ENCODE peak calls at places on chromosomes 2 and 18, in eight cellular contexts. One of them, this sample, is unnamed.
A peak's percentile ranks its signal among the peaks of the same experiment; 100 is the strongest.

GRCh38 chr2:205702576-205702975 is 20.3 kb downstream of the NRP2 start:
- DNase-seq in psoas muscle: no peak
- DNase-seq in GM23338: no peak
- DNase-seq in HCT116: no peak
- DNase-seq in CD8-positive, alpha-beta T cell: no peak
- DNase-seq in tibial artery: no peak
- DNase-seq in neural progenitor cell: no peak
- DNase-seq in dorsolateral prefrontal cortex: no peak
- DNase-seq in this sample: no peak

GRCh38 chr2:10884530-10885478 is 26.9 kb upstream of the KCNF1 start:
- DNase-seq in CD8-positive, alpha-beta T cell: no peak
- DNase-seq in neural progenitor cell: no peak
- DNase-seq in psoas muscle: no peak
- DNase-seq in dorsolateral prefrontal cortex: no peak
- DNase-seq in HCT116: no peak
- DNase-seq in GM23338: no peak
- DNase-seq in tibial artery: no peak
- DNase-seq in this sample: peak; percentile 97

GRCh38 chr2:6556755-6557154 is 309.0 kb downstream of the CMPK2 start:
- DNase-seq in tibial artery: no peak
- DNase-seq in neural progenitor cell: no peak
- DNase-seq in GM23338: no peak
- DNase-seq in psoas muscle: no peak
- DNase-seq in dorsolateral prefrontal cortex: no peak
- DNase-seq in HCT116: peak; percentile 79
- DNase-seq in CD8-positive, alpha-beta T cell: no peak
- DNase-seq in this sample: peak; percentile 98

GRCh38 chr2:170707821-170708795 is 7.0 kb upstream of the SP5 start:
- DNase-seq in psoas muscle: no peak
- DNase-seq in CD8-positive, alpha-beta T cell: no peak
- DNase-seq in tibial artery: no peak
- DNase-seq in HCT116: no peak
- DNase-seq in GM23338: peak; percentile 27
- DNase-seq in dorsolateral prefrontal cortex: no peak
- DNase-seq in neural progenitor cell: no peak
- DNase-seq in this sample: no peak

GRCh38 chr18:10040287-10041011 is 126.6 kb downstream of the VAPA start:
- DNase-seq in CD8-positive, alpha-beta T cell: no peak
- DNase-seq in HCT116: no peak
- DNase-seq in GM23338: no peak
- DNase-seq in psoas muscle: no peak
- DNase-seq in dorsolateral prefrontal cortex: no peak
- DNase-seq in tibial artery: peak; percentile 60
- DNase-seq in neural progenitor cell: no peak
- DNase-seq in this sample: no peak

GRCh38 chr2:233905945-233906344 is 11.2 kb upstream of the TRPM8 start:
- DNase-seq in tibial artery: no peak
- DNase-seq in psoas muscle: no peak
- DNase-seq in dorsolateral prefrontal cortex: no peak
- DNase-seq in neural progenitor cell: no peak
- DNase-seq in GM23338: no peak
- DNase-seq in CD8-positive, alpha-beta T cell: no peak
- DNase-seq in HCT116: no peak
- DNase-seq in this sample: no peak

GRCh38 chr2:191917967-191918651 is 71.2 kb upstream of the CAVIN2 start:
- DNase-seq in tibial artery: no peak
- DNase-seq in HCT116: no peak
- DNase-seq in neural progenitor cell: no peak
- DNase-seq in psoas muscle: no peak
- DNase-seq in CD8-positive, alpha-beta T cell: no peak
- DNase-seq in dorsolateral prefrontal cortex: no peak
- DNase-seq in GM23338: no peak
- DNase-seq in this sample: no peak

GRCh38 chr2:97706708-97707345 is 6.5 kb upstream of the ZAP70 start:
- DNase-seq in psoas muscle: no peak
- DNase-seq in neural progenitor cell: no peak
- DNase-seq in dorsolateral prefrontal cortex: no peak
- DNase-seq in GM23338: no peak
- DNase-seq in HCT116: no peak
- DNase-seq in CD8-positive, alpha-beta T cell: no peak
- DNase-seq in tibial artery: no peak
- DNase-seq in this sample: no peak

GRCh38 chr2:100675855-100676254 is 113.1 kb downstream of the PDCL3 start:
- DNase-seq in CD8-positive, alpha-beta T cell: no peak
- DNase-seq in neural progenitor cell: no peak
- DNase-seq in dorsolateral prefrontal cortex: no peak
- DNase-seq in tibial artery: no peak
- DNase-seq in psoas muscle: no peak
- DNase-seq in HCT116: no peak
- DNase-seq in GM23338: no peak
- DNase-seq in this sample: no peak

GRCh38 chr2:10137053-10137843 is 14.7 kb downstream of the RRM2 start:
- DNase-seq in psoas muscle: no peak
- DNase-seq in HCT116: no peak
- DNase-seq in GM23338: no peak
- DNase-seq in CD8-positive, alpha-beta T cell: no peak
- DNase-seq in neural progenitor cell: no peak
- DNase-seq in dorsolateral prefrontal cortex: no peak
- DNase-seq in tibial artery: no peak
- DNase-seq in this sample: no peak

GRCh38 chr2:23926289-23926749 is 604 bp downstream of the ATAD2B start:
- DNase-seq in HCT116: no peak
- DNase-seq in CD8-positive, alpha-beta T cell: peak; percentile 26
- DNase-seq in neural progenitor cell: peak; percentile 74
- DNase-seq in dorsolateral prefrontal cortex: peak; percentile 49
- DNase-seq in tibial artery: no peak
- DNase-seq in GM23338: peak; percentile 65
- DNase-seq in psoas muscle: peak; percentile 34
- DNase-seq in this sample: peak; percentile 53

GRCh38 chr2:27288610-27289009 is 6.4 kb downstream of the TRIM54 start:
- DNase-seq in neural progenitor cell: no peak
- DNase-seq in CD8-positive, alpha-beta T cell: no peak
- DNase-seq in GM23338: no peak
- DNase-seq in psoas muscle: no peak
- DNase-seq in HCT116: no peak
- DNase-seq in dorsolateral prefrontal cortex: no peak
- DNase-seq in tibial artery: no peak
- DNase-seq in this sample: no peak

GRCh38 chr2:27290571-27290970 is 8.3 kb downstream of the TRIM54 start:
- DNase-seq in neural progenitor cell: no peak
- DNase-seq in tibial artery: no peak
- DNase-seq in GM23338: no peak
- DNase-seq in psoas muscle: no peak
- DNase-seq in CD8-positive, alpha-beta T cell: no peak
- DNase-seq in dorsolateral prefrontal cortex: no peak
- DNase-seq in HCT116: no peak
- DNase-seq in this sample: no peak

GRCh38 chr2:27294928-27295327 is 12.7 kb downstream of the TRIM54 start:
- DNase-seq in CD8-positive, alpha-beta T cell: no peak
- DNase-seq in neural progenitor cell: no peak
- DNase-seq in HCT116: no peak
- DNase-seq in GM23338: no peak
- DNase-seq in dorsolateral prefrontal cortex: no peak
- DNase-seq in psoas muscle: no peak
- DNase-seq in tibial artery: no peak
- DNase-seq in this sample: no peak

GRCh38 chr2:27296466-27296865 is 11.8 kb downstream of the UCN start:
- DNase-seq in neural progenitor cell: no peak
- DNase-seq in dorsolateral prefrontal cortex: no peak
- DNase-seq in GM23338: no peak
- DNase-seq in CD8-positive, alpha-beta T cell: no peak
- DNase-seq in HCT116: no peak
- DNase-seq in psoas muscle: no peak
- DNase-seq in tibial artery: no peak
- DNase-seq in this sample: peak; percentile 30

GRCh38 chr2:27291865-27292264 is 9.6 kb downstream of the TRIM54 start:
- DNase-seq in CD8-positive, alpha-beta T cell: no peak
- DNase-seq in dorsolateral prefrontal cortex: no peak
- DNase-seq in HCT116: no peak
- DNase-seq in tibial artery: no peak
- DNase-seq in psoas muscle: no peak
- DNase-seq in neural progenitor cell: peak; percentile 53
- DNase-seq in GM23338: peak; percentile 77
- DNase-seq in this sample: no peak
- TF ChIP-seq CTCF in CD8-positive, alpha-beta T cell: no peak
- TF ChIP-seq CTCF in dorsolateral prefrontal cortex: no peak
- TF ChIP-seq CTCF in HCT116: peak; percentile 17
- TF ChIP-seq CTCF in tibial artery: no peak
- TF ChIP-seq CTCF in psoas muscle: no peak
- TF ChIP-seq CTCF in neural progenitor cell: peak; percentile 48
- TF ChIP-seq CTCF in GM23338: peak; percentile 65
- TF ChIP-seq CTCF in this sample: no peak

DNA sequence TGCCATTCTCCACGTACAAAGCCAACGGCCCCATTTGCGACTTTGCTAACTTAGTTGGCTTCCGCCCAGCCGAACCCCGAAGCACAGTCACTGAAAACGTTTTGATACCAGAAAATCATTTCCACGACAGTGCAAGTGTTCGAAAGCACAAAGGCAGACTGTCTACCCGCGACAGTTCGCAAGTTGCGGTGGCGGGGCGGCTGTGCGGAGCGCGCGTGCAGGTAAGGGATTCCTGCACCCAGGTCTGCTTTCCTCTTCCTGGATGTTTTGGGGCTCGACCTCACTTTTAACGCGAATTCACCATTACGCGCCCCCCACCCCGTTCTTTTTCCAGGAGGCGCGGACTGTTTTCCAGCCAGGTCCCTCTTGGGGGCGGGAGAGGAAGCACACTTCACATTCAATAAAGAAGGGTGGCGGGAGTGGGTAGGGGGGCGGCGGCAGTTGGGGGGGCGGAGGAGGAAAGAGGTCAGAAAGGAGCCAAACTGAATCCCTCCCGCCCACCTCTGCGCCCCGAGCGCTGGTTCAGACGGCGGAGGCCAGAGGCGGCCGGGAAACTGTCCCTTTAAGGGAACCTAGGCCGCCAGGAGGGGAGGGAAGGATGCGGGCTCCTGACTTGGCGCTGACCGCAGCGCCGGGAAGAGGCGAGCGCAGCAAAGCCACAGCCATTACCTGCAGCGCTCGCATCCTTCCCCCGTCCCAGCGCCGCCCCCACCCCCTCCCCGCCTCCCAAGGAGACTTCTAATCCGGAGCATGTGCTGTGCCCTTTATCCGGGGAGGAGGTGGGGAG is 107.5 kb upstream of the KCTD1 start:
- DNase-seq in HCT116: no peak
- DNase-seq in psoas muscle: peak; percentile 48
- DNase-seq in neural progenitor cell: peak; percentile 76
- DNase-seq in dorsolateral prefrontal cortex: peak; percentile 77
- DNase-seq in CD8-positive, alpha-beta T cell: no peak
- DNase-seq in tibial artery: peak; percentile 39
- DNase-seq in GM23338: peak; percentile 86
- DNase-seq in this sample: peak; percentile 13
- H3K27ac ChIP-seq in HCT116: no peak overlapping the region
- H3K27ac ChIP-seq in psoas muscle: no peak overlapping the region
- H3K27ac ChIP-seq in neural progenitor cell: no peak overlapping the region
- H3K27ac ChIP-seq in dorsolateral prefrontal cortex: peak overlapping the region; percentile 97
- H3K27ac ChIP-seq in CD8-positive, alpha-beta T cell: no peak overlapping the region
- H3K27ac ChIP-seq in tibial artery: peak overlapping the region; percentile 86
- H3K27ac ChIP-seq in GM23338: peak overlapping the region; percentile 82
- H3K27ac ChIP-seq in this sample: no peak overlapping the region

GRCh38 chr18:67456691-67457090 is 59.8 kb downstream of the DSEL start:
- DNase-seq in HCT116: no peak
- DNase-seq in tibial artery: no peak
- DNase-seq in GM23338: peak; percentile 21
- DNase-seq in psoas muscle: no peak
- DNase-seq in neural progenitor cell: no peak
- DNase-seq in dorsolateral prefrontal cortex: no peak
- DNase-seq in CD8-positive, alpha-beta T cell: no peak
- DNase-seq in this sample: peak; percentile 14
- TF ChIP-seq CTCF in HCT116: no peak
- TF ChIP-seq CTCF in tibial artery: no peak
- TF ChIP-seq CTCF in GM23338: peak; percentile 36
- TF ChIP-seq CTCF in psoas muscle: no peak
- TF ChIP-seq CTCF in neural progenitor cell: peak; percentile 25
- TF ChIP-seq CTCF in dorsolateral prefrontal cortex: no peak
- TF ChIP-seq CTCF in CD8-positive, alpha-beta T cell: no peak
- TF ChIP-seq CTCF in this sample: peak; percentile 17

GRCh38 chr2:28627722-28628480 is 123.7 kb upstream of the PPP1CB start:
- DNase-seq in CD8-positive, alpha-beta T cell: no peak
- DNase-seq in psoas muscle: peak; percentile 53
- DNase-seq in neural progenitor cell: no peak
- DNase-seq in GM23338: no peak
- DNase-seq in dorsolateral prefrontal cortex: no peak
- DNase-seq in HCT116: no peak
- DNase-seq in tibial artery: no peak
- DNase-seq in this sample: no peak

GRCh38 chr2:28626891-28627421 is 124.7 kb upstream of the PPP1CB start:
- DNase-seq in HCT116: no peak
- DNase-seq in dorsolateral prefrontal cortex: no peak
- DNase-seq in neural progenitor cell: no peak
- DNase-seq in psoas muscle: no peak
- DNase-seq in CD8-positive, alpha-beta T cell: no peak
- DNase-seq in GM23338: no peak
- DNase-seq in tibial artery: peak; percentile 84
- DNase-seq in this sample: no peak

GRCh38 chr2:28628987-28629386 is 122.6 kb upstream of the PPP1CB start:
- DNase-seq in neural progenitor cell: no peak
- DNase-seq in GM23338: no peak
- DNase-seq in dorsolateral prefrontal cortex: no peak
- DNase-seq in tibial artery: no peak
- DNase-seq in psoas muscle: no peak
- DNase-seq in CD8-positive, alpha-beta T cell: no peak
- DNase-seq in HCT116: no peak
- DNase-seq in this sample: no peak

GRCh38 chr2:28630341-28630740 is 121.3 kb upstream of the PPP1CB start:
- DNase-seq in dorsolateral prefrontal cortex: no peak
- DNase-seq in neural progenitor cell: no peak
- DNase-seq in CD8-positive, alpha-beta T cell: no peak
- DNase-seq in GM23338: no peak
- DNase-seq in HCT116: no peak
- DNase-seq in tibial artery: no peak
- DNase-seq in psoas muscle: no peak
- DNase-seq in this sample: no peak

DNA sequence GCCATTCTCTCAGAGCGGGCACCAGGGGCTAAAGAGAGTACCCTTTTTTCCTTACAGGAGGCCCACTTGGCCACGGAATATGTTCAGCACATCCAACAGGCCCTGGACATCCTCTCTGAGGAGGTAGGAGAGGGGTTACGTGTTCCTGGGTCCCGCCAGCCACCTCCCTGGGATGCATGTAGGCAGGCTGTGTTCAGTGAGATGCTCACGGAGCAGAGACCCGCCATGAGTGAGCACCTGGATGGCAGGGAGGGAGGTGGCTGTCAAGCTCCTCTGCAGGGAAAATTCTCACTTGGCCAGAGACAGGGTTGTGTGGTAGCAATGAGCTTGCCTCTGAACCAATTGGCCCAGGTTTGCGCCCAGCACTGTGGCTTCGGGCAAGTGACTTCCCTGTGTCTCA is 123.1 kb upstream of the PPP1CB start:
- DNase-seq in tibial artery: no peak
- DNase-seq in dorsolateral prefrontal cortex: no peak
- DNase-seq in GM23338: no peak
- DNase-seq in CD8-positive, alpha-beta T cell: no peak
- DNase-seq in psoas muscle: no peak
- DNase-seq in HCT116: no peak
- DNase-seq in neural progenitor cell: no peak
- DNase-seq in this sample: no peak
- H3K27ac ChIP-seq in tibial artery: peak overlapping the region; percentile 98
- H3K27ac ChIP-seq in dorsolateral prefrontal cortex: no peak overlapping the region
- H3K27ac ChIP-seq in GM23338: no peak overlapping the region
- H3K27ac ChIP-seq in CD8-positive, alpha-beta T cell: no peak overlapping the region
- H3K27ac ChIP-seq in psoas muscle: peak overlapping the region; percentile 89
- H3K27ac ChIP-seq in HCT116: no peak overlapping the region
- H3K27ac ChIP-seq in neural progenitor cell: no peak overlapping the region
- H3K27ac ChIP-seq in this sample: no peak overlapping the region

This sample was measured in A673.